ENCODE peak calls at places on chromosomes 11 and 22, in eight cellular contexts. H, D, Y, X, O, B, W and Q are unnamed samples.

GRCh38 chr11:60970369-60970774 is 1.1 kb upstream of the CD6 start:
- DNase-seq in H (peak), D (peak), Y (peak), X (peak), O (peak), B (peak), W (peak), Q (peak)

GRCh38 chr11:96706761-96707160 is 316.9 kb downstream of the JRKL start:
- DNase-seq in H (no peak), D (no peak), Y (no peak), X (no peak), O (no peak), B (no peak), W (no peak), Q (no peak)

GRCh38 chr22:37909756-37910155 is 3.7 kb downstream of the MICALL1 start:
- DNase-seq in H (no peak), D (no peak), Y (no peak), X (no peak), O (no peak), B (no peak), W (no peak), Q (no peak)

GRCh38 chr22:48842583-48842945 is 985.1 kb downstream of the BRD1 start:
- DNase-seq in H (peak), D (no peak), Y (no peak), X (peak), O (no peak), B (no peak), W (no peak), Q (no peak)

GRCh38 chr11:14078941-14079522 is 116.5 kb downstream of the SPON1 start:
- DNase-seq in H (no peak), D (peak), Y (no peak), X (no peak), O (no peak), B (no peak), W (no peak), Q (no peak)

GRCh38 chr11:116686891-116687290 is 85.9 kb downstream of the BUD13 start:
- DNase-seq in H (no peak), D (no peak), Y (no peak), X (peak), O (no peak), B (no peak), W (no peak), Q (no peak)

GRCh38 chr22:37893583-37893983 is 12.5 kb upstream of the MICALL1 start:
- DNase-seq in H (no peak), D (no peak), Y (peak), X (no peak), O (no peak), B (no peak), W (no peak), Q (no peak)

GRCh38 chr11:106017088-106017487 is 5.0 kb downstream of the MSANTD4 start:
- DNase-seq in H (no peak), D (no peak), Y (no peak), X (no peak), O (no peak), B (no peak), W (no peak), Q (no peak)

GRCh38 chr11:58652726-58653280 is 30.3 kb downstream of the CNTF start:
- DNase-seq in H (no peak), D (no peak), Y (no peak), X (no peak), O (no peak), B (no peak), W (no peak), Q (no peak)

GRCh38 chr11:89125298-89125697 is 52.4 kb upstream of the TYR start:
- DNase-seq in H (no peak), D (no peak), Y (no peak), X (no peak), O (no peak), B (no peak), W (no peak), Q (no peak)

GRCh38 chr11:32436751-32437405 is 1.5 kb upstream of the WT1 start:
- DNase-seq in H (no peak), D (no peak), Y (no peak), X (no peak), O (no peak), B (no peak), W (no peak), Q (no peak)

GRCh38 chr11:32435152-32435480 is 223 bp downstream of the WT1 start:
- DNase-seq in H (peak), D (no peak), Y (no peak), X (no peak), O (no peak), B (peak), W (no peak), Q (no peak)

GRCh38 chr11:32435947-32436750 is 810 bp upstream of the WT1 start:
- DNase-seq in H (peak), D (no peak), Y (no peak), X (no peak), O (no peak), B (no peak), W (no peak), Q (no peak)

GRCh38 chr11:32434387-32435151 is 770 bp downstream of the WT1 start:
- DNase-seq in H (peak), D (no peak), Y (no peak), X (peak), O (no peak), B (peak), W (no peak), Q (no peak)

GRCh38 chr11:32435511-32435946 is at the start of gene WT1:
- DNase-seq in H (peak), D (no peak), Y (no peak), X (peak), O (no peak), B (peak), W (no peak), Q (no peak)
- TF ChIP-seq POLR2A in H (no peak), D (no peak), Y (no peak), X (no peak), O (no peak), B (peak), W (no peak), Q (no peak)

DNA sequence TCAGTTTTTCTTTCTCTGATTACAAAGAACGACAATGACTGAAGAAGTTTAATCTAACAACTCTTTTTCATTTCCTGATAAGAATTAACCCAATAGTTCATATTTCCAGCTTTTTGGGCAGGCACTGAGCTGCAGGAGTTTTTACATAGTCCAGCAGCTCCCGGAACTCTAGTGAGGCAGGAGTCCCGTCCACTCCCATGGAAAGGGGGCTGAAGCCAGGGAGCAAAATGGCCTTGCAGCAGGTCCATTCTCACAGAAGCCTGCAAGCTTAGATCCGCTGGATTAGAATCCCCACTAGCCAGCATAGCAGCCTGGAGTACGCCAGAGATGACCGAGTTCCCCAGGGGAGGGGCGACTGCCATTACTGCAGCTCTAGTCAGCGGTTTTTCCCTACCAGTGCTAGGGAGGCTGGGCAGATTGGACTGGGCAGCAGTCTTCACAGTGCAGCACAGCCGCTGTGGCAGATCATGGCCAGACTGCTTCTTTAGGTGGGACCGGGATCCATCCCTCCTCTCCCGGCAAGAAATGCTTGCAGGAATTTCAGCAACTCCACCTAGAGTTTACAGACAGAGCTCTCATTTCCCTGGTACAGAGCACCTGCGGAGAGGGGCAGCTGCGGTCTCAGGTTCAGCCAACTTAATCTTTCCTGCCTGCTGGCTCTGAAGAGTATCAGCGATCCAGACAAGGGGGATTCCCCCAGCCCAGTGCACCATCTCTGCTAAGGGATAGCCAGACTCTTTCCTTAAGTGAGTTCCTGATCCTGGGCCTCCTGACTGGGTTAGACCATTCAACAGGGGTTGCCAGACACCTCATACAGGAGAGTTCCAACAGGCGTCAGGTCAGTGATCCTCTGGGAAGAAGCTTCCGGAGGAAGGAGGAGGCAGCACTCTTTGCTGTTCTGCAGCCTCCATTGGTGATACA is 742 bp upstream of the CASP4 start:
- DNase-seq in H (peak), D (peak), Y (peak), X (peak), O (peak), B (no peak), W (peak), Q (peak)
- TF ChIP-seq CTCF in H (no peak), D (no peak), Y (no peak), X (no peak), O (no peak), B (no peak), W (no peak), Q (no peak)

DNA sequence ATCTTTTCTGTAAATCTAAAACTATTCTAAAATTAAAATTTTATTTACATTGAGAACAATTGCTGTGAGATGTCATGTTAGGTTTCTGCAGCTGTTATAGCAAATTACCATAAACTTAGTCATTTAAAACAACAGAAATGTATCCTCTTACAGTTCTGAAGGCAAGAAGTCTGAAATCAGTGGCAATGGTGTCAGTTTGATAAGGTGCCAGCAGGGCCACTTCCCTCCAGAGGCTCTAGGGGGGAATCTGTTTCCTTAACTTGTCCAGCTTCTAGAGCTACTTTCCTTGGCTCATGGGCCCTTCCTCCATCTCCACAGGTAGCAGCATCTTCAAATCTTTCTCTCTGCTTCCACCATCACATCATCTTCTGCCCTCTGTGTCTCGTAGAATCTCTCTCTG is 23.0 kb downstream of the MOGAT2 start:
- DNase-seq in H (no peak), D (no peak), Y (no peak), X (no peak), O (no peak), B (no peak), W (no peak), Q (no peak)
- TF ChIP-seq POLR2A in H (no peak), D (no peak), Y (no peak), X (no peak), O (no peak), B (no peak), W (no peak), Q (no peak)

DNA sequence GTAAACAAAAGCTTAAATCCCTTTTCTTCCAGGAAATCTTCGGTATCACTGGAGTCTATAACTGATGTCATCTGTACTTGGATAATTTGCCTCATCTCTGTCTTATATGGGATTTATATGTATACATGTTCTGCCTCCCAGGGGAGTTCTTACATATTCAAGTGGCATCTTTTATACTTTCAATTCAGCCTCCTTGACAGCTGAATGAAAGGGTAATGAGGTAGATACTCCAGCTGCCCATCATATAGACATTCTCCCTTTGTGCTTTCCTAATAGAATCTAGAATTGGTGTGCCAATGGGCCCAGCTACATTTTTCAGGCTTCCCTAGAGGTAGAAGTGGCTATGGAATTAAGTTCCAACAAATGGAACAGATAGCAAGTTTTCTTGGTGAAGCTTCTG is 223.8 kb downstream of the LRRC4C start:
- DNase-seq in H (no peak), D (no peak), Y (no peak), X (no peak), O (no peak), B (no peak), W (no peak), Q (no peak)
- TF ChIP-seq CTCF in H (no peak), D (no peak), Y (no peak), X (no peak), O (no peak), B (no peak), W (no peak), Q (no peak)

GRCh38 chr11:12281571-12282478 is 95.5 kb upstream of the PARVA start:
- DNase-seq in H (peak), D (peak), Y (peak), X (peak), O (peak), B (peak), W (peak), Q (peak)
- TF ChIP-seq POLR2A in H (no peak), D (no peak), Y (no peak), X (no peak), O (no peak), B (no peak), W (no peak), Q (no peak)

DNA sequence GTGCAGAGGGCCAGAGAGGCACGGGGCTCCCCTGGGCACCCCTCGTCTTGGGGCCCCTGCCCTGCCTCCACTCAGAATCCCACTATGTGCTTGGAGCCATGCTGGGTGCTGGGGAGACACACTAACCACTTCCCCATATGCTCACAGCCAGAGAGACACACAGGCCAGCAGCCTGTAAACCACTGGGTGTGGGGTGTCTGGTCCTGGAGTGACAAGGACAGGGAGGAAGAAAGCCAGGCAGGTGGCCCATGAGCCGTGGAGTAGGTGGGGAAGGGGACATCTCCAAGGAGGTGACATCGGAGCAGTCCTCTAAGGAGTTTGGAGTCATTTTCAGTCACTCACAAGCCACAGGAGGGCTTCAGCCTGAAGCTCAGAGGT is 58.9 kb downstream of the CDKN1C start:
- DNase-seq in H (no peak), D (no peak), Y (no peak), X (peak), O (no peak), B (no peak), W (no peak), Q (no peak)
- TF ChIP-seq CTCF in H (no peak), D (no peak), Y (no peak), X (no peak), O (no peak), B (no peak), W (no peak), Q (no peak)

DNA sequence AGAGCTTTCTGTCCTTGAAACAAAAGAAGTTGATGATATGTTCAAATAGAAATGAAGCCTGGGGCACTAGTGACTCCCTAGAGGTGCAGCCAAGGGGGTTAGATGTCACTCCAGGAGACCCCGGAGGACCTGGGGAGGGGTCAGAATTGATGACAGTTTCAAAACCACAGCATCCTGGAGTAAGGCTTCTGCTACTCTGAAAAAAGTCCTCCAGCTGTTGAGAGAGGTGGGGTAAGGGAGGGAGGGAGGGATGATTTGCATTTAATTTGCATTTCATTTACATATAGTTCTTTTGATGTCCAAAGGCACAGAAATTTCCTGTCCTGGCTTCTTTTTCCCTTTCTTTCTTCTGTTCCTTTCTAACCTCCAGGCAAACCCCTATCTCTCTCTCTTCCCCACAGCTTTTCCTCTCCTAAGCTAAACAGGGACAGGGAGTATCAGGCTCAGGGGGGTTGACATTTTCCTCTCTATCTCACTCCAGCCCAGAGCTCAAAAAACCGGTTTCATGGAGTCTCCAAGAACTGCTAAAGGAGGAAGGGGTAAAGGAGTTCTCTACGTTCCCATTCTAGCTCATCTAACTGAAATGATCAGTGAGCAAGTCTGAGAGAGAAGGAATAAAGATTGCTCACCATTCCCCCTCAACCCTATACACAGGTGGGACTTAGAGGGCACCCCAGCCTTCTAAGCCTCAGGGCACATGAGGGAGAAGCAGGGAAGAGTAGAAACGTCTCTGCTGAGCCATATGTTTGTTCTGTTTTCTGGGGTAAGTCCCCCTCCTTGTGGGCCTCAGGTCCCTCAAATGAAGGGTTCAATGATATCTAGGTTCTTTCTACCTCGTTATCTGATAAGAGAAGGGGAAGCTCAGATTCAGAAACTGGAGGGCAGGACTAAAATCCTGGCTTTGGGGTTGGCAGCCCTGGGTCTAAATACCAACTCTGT is 3.5 kb upstream of the POU2F3 start:
- DNase-seq in H (no peak), D (no peak), Y (no peak), X (no peak), O (no peak), B (no peak), W (no peak), Q (no peak)
- TF ChIP-seq POLR2A in H (no peak), D (peak), Y (peak), X (no peak), O (no peak), B (no peak), W (no peak), Q (no peak)

GRCh38 chr11:120001161-120002135 is 136.5 kb downstream of the TRIM29 start:
- DNase-seq in H (no peak), D (no peak), Y (no peak), X (no peak), O (no peak), B (no peak), W (no peak), Q (no peak)
- TF ChIP-seq CTCF in H (no peak), D (no peak), Y (no peak), X (no peak), O (no peak), B (no peak), W (no peak), Q (no peak)

GRCh38 chr11:75592699-75593098 is 30.6 kb downstream of the SERPINH1 start:
- DNase-seq in H (no peak), D (peak), Y (no peak), X (no peak), O (no peak), B (no peak), W (no peak), Q (no peak)

GRCh38 chr11:75588067-75588481 is 26.0 kb downstream of the SERPINH1 start:
- DNase-seq in H (no peak), D (no peak), Y (peak), X (no peak), O (peak), B (no peak), W (no peak), Q (peak)

GRCh38 chr11:75591966-75592365 is 29.9 kb downstream of the SERPINH1 start:
- DNase-seq in H (no peak), D (no peak), Y (no peak), X (no peak), O (no peak), B (no peak), W (no peak), Q (no peak)

GRCh38 chr11:75591371-75591770 is 29.3 kb downstream of the SERPINH1 start:
- DNase-seq in H (no peak), D (no peak), Y (no peak), X (no peak), O (no peak), B (no peak), W (no peak), Q (no peak)

GRCh38 chr11:75589933-75590332 is 27.9 kb downstream of the SERPINH1 start:
- DNase-seq in H (no peak), D (no peak), Y (no peak), X (no peak), O (no peak), B (no peak), W (no peak), Q (no peak)
- TF ChIP-seq POLR2A in H (no peak), D (no peak), Y (no peak), X (no peak), O (no peak), B (no peak), W (no peak), Q (no peak)